ENCODE peak calls at places on chromosomes 3 and 15, in six cellular contexts. K is AG09309, T is epithelial cell of esophagus, F is transverse colon, U is fibroblast of the aortic adventitia, H is cardiac muscle cell. P is an unnamed sample.

GRCh38 chr3:118628704-118629341 is 405.8 kb downstream of the IGSF11 start:
- DNase-seq in K (no peak), T (peak; percentile 79), F (peak; percentile 58), U (peak; percentile 62), H (peak; percentile 57), P (peak; percentile 23)

GRCh38 chr3:181009225-181009624 is 19.7 kb upstream of the DNAJC19 start:
- DNase-seq in K (no peak), T (no peak), F (no peak), U (no peak), H (no peak), P (no peak)

GRCh38 chr3:23824699-23825444 is 19.1 kb downstream of the UBE2E1 start:
- DNase-seq in K (no peak), T (peak; percentile 82), F (no peak), U (no peak), H (no peak), P (no peak)

GRCh38 chr3:125083776-125084175 is 28.0 kb upstream of the HEG1 start:
- DNase-seq in K (no peak), T (peak; percentile 18), F (no peak), U (peak; percentile 56), H (peak; percentile 52), P (no peak)

GRCh38 chr3:111963424-111963823 is 15.4 kb upstream of the ABHD10 start:
- DNase-seq in K (peak; percentile 52), T (peak; percentile 86), F (no peak), U (peak; percentile 49), H (peak; percentile 67), P (peak; percentile 85)

GRCh38 chr3:42176635-42177034 is 85.5 kb downstream of the TRAK1 start:
- DNase-seq in K (no peak), T (no peak), F (no peak), U (no peak), H (no peak), P (no peak)

GRCh38 chr15:101813803-101814534 is 2.0 kb downstream of the OR4F15 start:
- DNase-seq in K (peak; percentile 69), T (peak; percentile 16), F (no peak), U (peak; percentile 23), H (no peak), P (peak; percentile 22)

GRCh38 chr15:51117270-51117669 is 22.6 kb upstream of the TNFAIP8L3 start:
- DNase-seq in K (no peak), T (peak; percentile 40), F (no peak), U (no peak), H (no peak), P (no peak)

GRCh38 chr15:32715276-32715675 is 2.5 kb upstream of the GREM1 start:
- DNase-seq in K (no peak), T (peak; percentile 50), F (no peak), U (no peak), H (no peak), P (peak; percentile 83)

GRCh38 chr3:150220041-150220440 is 188.1 kb upstream of the TSC22D2 start:
- DNase-seq in K (no peak), T (no peak), F (no peak), U (no peak), H (no peak), P (no peak)

GRCh38 chr3:150222190-150222548 is 185.9 kb upstream of the TSC22D2 start:
- DNase-seq in K (no peak), T (no peak), F (no peak), U (no peak), H (no peak), P (no peak)

GRCh38 chr3:150222646-150223045 is 185.5 kb upstream of the TSC22D2 start:
- DNase-seq in K (no peak), T (no peak), F (no peak), U (no peak), H (no peak), P (no peak)

GRCh38 chr3:150218841-150219240 is 189.3 kb upstream of the TSC22D2 start:
- DNase-seq in K (no peak), T (no peak), F (no peak), U (no peak), H (no peak), P (no peak)

DNA sequence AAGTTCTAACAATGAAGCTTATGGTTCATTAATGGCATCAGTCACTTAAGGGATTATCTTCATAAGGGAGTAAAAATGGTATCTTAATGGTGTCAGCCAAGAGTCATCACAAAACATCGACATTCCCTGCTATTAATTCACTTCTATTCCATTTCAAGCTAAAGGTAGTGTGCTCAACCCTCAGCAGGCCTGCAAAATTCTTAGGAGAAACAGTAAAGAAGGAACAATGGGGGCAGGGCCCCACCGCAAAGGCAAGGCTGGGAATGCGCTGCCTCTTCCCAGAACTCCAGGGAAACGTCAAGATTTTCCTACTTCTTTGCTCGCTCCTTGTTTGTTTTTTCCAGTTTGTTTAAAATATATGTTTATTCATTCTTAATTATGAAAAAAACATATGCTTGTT is 187.3 kb upstream of the TSC22D2 start:
- DNase-seq in K (no peak), T (no peak), F (no peak), U (no peak), H (peak; percentile 41), P (no peak)
- H3K4me3 ChIP-seq in K (peak overlapping the region; percentile 36), T (no peak overlapping the region), F (no peak overlapping the region), U (no peak overlapping the region), H (peak overlapping the region; percentile 17), P (peak overlapping the region; percentile 48)

GRCh38 chr3:108153451-108153981 is 62.7 kb upstream of the CD47 start:
- DNase-seq in K (no peak), T (peak; percentile 80), F (peak; percentile 66), U (peak; percentile 70), H (peak; percentile 81), P (peak; percentile 75)
- TF ChIP-seq CTCF in K (peak; percentile 52), T (peak; percentile 46), F (peak; percentile 45), U (peak; percentile 49), H (peak; percentile 56), P (peak; percentile 60)

DNA sequence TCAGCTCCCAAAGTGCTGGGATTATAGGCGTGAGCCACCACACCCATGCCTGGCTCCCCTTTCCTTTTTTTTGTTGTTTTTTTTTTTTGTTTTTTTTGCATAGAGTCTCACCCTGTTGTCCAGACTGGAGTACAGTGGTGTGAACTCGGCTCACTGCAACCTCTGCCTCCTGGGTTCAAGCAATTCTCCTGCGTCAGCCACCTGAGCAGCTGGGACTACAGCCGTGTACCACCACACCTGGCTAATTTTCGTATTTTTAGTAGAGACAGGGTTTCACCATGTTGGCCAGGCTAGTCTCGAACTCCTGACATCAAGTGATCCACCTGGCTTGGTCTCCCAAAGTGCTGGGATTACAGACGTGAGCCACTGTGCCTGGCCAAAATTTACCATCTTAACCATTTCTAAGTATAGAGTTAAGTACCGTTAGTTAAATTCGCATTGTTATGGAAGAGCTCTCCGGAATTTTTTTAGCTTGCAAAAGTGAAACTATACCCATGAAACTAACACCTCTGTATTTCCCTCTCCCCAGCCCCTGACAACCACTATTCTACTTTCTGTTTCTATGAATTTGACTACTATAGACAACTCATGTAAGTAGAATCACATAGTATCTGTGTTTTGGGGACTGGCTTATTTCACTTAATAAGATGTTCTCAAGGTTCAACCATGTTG is 70.9 kb upstream of the C15orf39 start:
- DNase-seq in K (no peak), T (no peak), F (peak; percentile 24), U (no peak), H (no peak), P (no peak)
- H3K4me3 ChIP-seq in K (no peak overlapping the region), T (no peak overlapping the region), F (no peak overlapping the region), U (no peak overlapping the region), H (no peak overlapping the region), P (no peak overlapping the region)

DNA sequence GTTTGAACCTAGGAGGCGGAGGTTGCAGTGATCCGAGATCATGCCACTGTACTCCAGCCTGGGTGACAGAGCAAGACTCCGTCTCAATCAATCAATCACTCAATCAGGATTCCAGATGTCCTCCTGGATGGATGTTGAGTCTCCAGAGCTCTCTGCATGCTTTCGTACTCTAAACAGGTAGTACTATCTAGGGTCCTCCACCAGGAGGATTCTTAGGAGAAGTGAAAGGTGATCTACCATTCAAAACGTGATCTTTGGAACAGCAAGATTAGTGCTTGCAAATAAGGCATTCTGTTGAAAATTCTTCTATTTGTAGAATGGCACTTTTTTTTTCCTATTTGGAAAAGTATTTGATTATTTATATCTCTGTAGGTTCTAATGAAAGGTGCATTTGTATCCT is 34.3 kb downstream of the CNOT10 start:
- DNase-seq in K (no peak), T (no peak), F (no peak), U (no peak), H (no peak), P (no peak)
- TF ChIP-seq CTCF in K (no peak), T (no peak), F (no peak), U (no peak), H (no peak), P (no peak)